ENCODE peak calls at places on chromosome 7, in six cellular contexts. One of them, this sample, is unnamed.

GRCh38 chr7:13682626-13683025 is 306.8 kb downstream of the ETV1 start:
- ATAC-seq in K562: no peak
- ATAC-seq in A549: no peak
- ATAC-seq in GM12878: no peak
- ATAC-seq in HepG2: no peak
- ATAC-seq in upper lobe of left lung: no peak
- ATAC-seq in this sample: no peak

GRCh38 chr7:138500892-138501291 is 40.8 kb downstream of the TRIM24 start:
- ATAC-seq in K562: no peak
- ATAC-seq in A549: no peak
- ATAC-seq in GM12878: no peak
- ATAC-seq in HepG2: peak; percentile 16
- ATAC-seq in upper lobe of left lung: no peak
- ATAC-seq in this sample: no peak

GRCh38 chr7:88546808-88547207 is 212.7 kb upstream of the ZNF804B start:
- ATAC-seq in K562: peak; percentile 98
- ATAC-seq in A549: no peak
- ATAC-seq in GM12878: peak; percentile 94
- ATAC-seq in HepG2: peak; percentile 96
- ATAC-seq in upper lobe of left lung: no peak
- ATAC-seq in this sample: no peak

GRCh38 chr7:41817386-41817785 is 114.5 kb upstream of the INHBA start:
- ATAC-seq in K562: no peak
- ATAC-seq in A549: no peak
- ATAC-seq in GM12878: peak; percentile 87
- ATAC-seq in HepG2: no peak
- ATAC-seq in upper lobe of left lung: no peak
- ATAC-seq in this sample: no peak

GRCh38 chr7:111639894-111640293 is 77.6 kb upstream of the IMMP2L start:
- ATAC-seq in K562: no peak
- ATAC-seq in A549: no peak
- ATAC-seq in GM12878: no peak
- ATAC-seq in HepG2: no peak
- ATAC-seq in upper lobe of left lung: peak; percentile 85
- ATAC-seq in this sample: peak; percentile 83

GRCh38 chr7:92639213-92639896 is 49.2 kb upstream of the FAM133B start:
- ATAC-seq in K562: no peak
- ATAC-seq in A549: no peak
- ATAC-seq in GM12878: no peak
- ATAC-seq in HepG2: no peak
- ATAC-seq in upper lobe of left lung: no peak
- ATAC-seq in this sample: no peak

GRCh38 chr7:132751282-132751647 is 175.0 kb upstream of the PLXNA4 start:
- ATAC-seq in K562: no peak
- ATAC-seq in A549: no peak
- ATAC-seq in GM12878: no peak
- ATAC-seq in HepG2: no peak
- ATAC-seq in upper lobe of left lung: no peak
- ATAC-seq in this sample: no peak

GRCh38 chr7:105648561-105649401 is 67.5 kb upstream of the EFCAB10 start:
- ATAC-seq in K562: peak; percentile 24
- ATAC-seq in A549: peak; percentile 58
- ATAC-seq in GM12878: no peak
- ATAC-seq in HepG2: peak; percentile 9
- ATAC-seq in upper lobe of left lung: no peak
- ATAC-seq in this sample: no peak

GRCh38 chr7:54823776-54824175 is 64.8 kb upstream of the SEC61G start:
- ATAC-seq in K562: no peak
- ATAC-seq in A549: no peak
- ATAC-seq in GM12878: no peak
- ATAC-seq in HepG2: no peak
- ATAC-seq in upper lobe of left lung: peak; percentile 90
- ATAC-seq in this sample: peak; percentile 72

GRCh38 chr7:20219446-20220292 is 2.5 kb upstream of the MACC1 start:
- ATAC-seq in K562: peak; percentile 86
- ATAC-seq in A549: peak; percentile 34
- ATAC-seq in GM12878: peak; percentile 72
- ATAC-seq in HepG2: peak; percentile 99
- ATAC-seq in upper lobe of left lung: peak; percentile 86
- ATAC-seq in this sample: peak; percentile 73

DNA sequence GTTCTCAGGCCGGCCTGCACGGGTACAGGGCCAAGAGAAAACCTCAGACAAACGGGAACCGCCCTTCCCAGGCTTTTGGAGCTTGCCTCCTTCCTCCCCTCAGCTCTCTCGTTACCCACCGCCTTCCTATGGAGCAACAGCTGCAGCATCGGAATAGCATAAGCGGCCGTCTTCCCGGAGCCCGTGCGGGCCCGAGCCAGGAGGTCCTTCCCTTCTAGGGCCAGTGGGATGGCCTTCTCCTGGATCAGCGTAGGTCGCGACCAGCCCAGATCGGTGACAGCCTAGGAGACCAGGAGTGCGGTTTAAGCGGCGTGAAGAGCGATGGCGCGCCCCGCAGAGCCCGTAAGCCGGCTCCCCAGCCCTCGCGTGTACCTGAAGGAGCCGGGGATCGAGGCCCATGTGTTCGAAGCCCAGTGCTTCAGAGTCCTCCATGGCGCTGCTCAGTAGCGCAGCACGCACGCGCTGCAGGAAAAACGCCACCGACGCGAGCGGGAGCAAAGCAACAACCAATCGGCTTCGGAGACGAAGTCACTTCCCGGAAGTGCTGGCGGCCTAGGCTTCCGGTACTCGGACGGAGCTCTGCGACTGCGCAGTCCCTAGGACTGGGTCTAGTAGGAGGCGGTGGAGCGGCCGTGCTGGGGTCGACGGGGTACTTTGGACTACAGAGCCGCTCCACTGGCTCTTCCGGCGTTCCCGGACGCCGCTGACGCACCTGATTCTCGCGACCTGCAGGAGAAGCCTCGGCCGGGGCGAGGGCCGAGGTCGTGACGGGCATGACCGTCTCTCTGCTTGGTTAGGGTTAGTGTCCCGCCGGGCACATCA is at the start of gene DDX56:
- ATAC-seq in K562: peak; percentile 98
- ATAC-seq in A549: peak; percentile 99
- ATAC-seq in GM12878: peak; percentile 97
- ATAC-seq in HepG2: peak; percentile 97
- ATAC-seq in upper lobe of left lung: peak; percentile 99
- ATAC-seq in this sample: peak; percentile 99
- TF ChIP-seq EP300 in K562: no peak
- TF ChIP-seq EP300 in A549: no peak
- TF ChIP-seq EP300 in GM12878: no peak
- TF ChIP-seq EP300 in HepG2: no peak
- TF ChIP-seq EP300 in upper lobe of left lung: no peak
- TF ChIP-seq EP300 in this sample: no peak

GRCh38 chr7:131211500-131211899 is 116.2 kb upstream of the MKLN1 start:
- ATAC-seq in K562: no peak
- ATAC-seq in A549: no peak
- ATAC-seq in GM12878: no peak
- ATAC-seq in HepG2: no peak
- ATAC-seq in upper lobe of left lung: no peak
- ATAC-seq in this sample: peak; percentile 62
- TF ChIP-seq EP300 in K562: no peak
- TF ChIP-seq EP300 in A549: no peak
- TF ChIP-seq EP300 in GM12878: no peak
- TF ChIP-seq EP300 in HepG2: no peak
- TF ChIP-seq EP300 in upper lobe of left lung: no peak
- TF ChIP-seq EP300 in this sample: no peak

DNA sequence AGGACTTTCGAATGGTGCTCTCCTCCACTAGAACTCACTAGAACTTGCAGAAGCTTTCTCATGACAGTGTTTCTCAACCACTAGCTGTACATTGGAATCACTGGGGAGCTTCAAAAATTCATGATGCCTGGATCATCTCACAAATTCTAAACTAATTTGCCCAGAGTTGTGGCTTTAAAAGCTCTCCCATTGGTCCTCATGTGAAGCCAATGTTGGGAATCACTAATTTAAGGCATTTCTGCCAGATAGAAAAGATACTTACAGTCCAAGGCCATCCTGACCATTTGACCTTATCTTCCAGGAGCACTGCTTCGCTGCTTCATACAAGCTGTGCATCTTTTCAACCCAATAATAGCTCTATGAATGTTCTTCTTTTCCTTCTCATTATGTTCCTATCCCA is 12.8 kb downstream of the OR2AE1 start:
- ATAC-seq in K562: no peak
- ATAC-seq in A549: no peak
- ATAC-seq in GM12878: no peak
- ATAC-seq in HepG2: no peak
- ATAC-seq in upper lobe of left lung: no peak
- ATAC-seq in this sample: no peak
- TF ChIP-seq EP300 in K562: no peak
- TF ChIP-seq EP300 in A549: no peak
- TF ChIP-seq EP300 in GM12878: no peak
- TF ChIP-seq EP300 in HepG2: no peak
- TF ChIP-seq EP300 in upper lobe of left lung: no peak
- TF ChIP-seq EP300 in this sample: no peak

GRCh38 chr7:71683382-71683781 is 551.4 kb downstream of the GALNT17 start:
- ATAC-seq in K562: no peak
- ATAC-seq in A549: no peak
- ATAC-seq in GM12878: no peak
- ATAC-seq in HepG2: no peak
- ATAC-seq in upper lobe of left lung: no peak
- ATAC-seq in this sample: no peak

GRCh38 chr7:71687831-71688599 is 556.1 kb downstream of the GALNT17 start:
- ATAC-seq in K562: no peak
- ATAC-seq in A549: no peak
- ATAC-seq in GM12878: no peak
- ATAC-seq in HepG2: no peak
- ATAC-seq in upper lobe of left lung: no peak
- ATAC-seq in this sample: no peak

GRCh38 chr7:71679480-71679879 is 547.5 kb downstream of the GALNT17 start:
- ATAC-seq in K562: no peak
- ATAC-seq in A549: no peak
- ATAC-seq in GM12878: no peak
- ATAC-seq in HepG2: no peak
- ATAC-seq in upper lobe of left lung: no peak
- ATAC-seq in this sample: no peak

GRCh38 chr7:71682181-71682580 is 550.2 kb downstream of the GALNT17 start:
- ATAC-seq in K562: no peak
- ATAC-seq in A549: no peak
- ATAC-seq in GM12878: no peak
- ATAC-seq in HepG2: no peak
- ATAC-seq in upper lobe of left lung: no peak
- ATAC-seq in this sample: no peak

DNA sequence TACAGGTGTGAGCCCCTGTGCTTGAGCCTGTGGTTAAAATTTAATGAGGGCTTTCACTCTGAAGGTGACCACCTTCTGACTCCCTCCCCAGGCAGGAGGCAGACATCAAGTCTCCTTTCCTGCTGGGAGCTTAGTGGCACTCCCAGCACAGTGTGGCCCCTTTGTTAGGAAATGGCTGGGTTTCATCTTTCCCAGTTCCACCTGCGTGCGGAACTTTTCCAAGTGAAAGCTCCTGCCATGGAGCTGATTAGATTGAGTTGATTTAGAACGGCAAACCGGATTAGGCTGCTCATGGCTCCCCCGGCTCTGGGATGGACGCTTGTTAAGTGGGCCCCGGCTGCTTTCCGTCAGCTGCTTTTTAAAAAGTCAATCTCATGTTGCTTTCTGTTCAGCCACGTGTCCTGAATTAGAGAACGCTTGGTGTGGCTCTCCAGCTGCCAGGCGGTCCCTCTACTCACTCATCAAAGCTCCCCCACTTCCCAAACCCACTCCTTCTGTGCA is 550.9 kb downstream of the GALNT17 start:
- ATAC-seq in K562: no peak
- ATAC-seq in A549: no peak
- ATAC-seq in GM12878: no peak
- ATAC-seq in HepG2: no peak
- ATAC-seq in upper lobe of left lung: peak; percentile 9
- ATAC-seq in this sample: no peak
- TF ChIP-seq EP300 in K562: no peak
- TF ChIP-seq EP300 in A549: no peak
- TF ChIP-seq EP300 in GM12878: no peak
- TF ChIP-seq EP300 in HepG2: no peak
- TF ChIP-seq EP300 in upper lobe of left lung: no peak
- TF ChIP-seq EP300 in this sample: no peak

DNA sequence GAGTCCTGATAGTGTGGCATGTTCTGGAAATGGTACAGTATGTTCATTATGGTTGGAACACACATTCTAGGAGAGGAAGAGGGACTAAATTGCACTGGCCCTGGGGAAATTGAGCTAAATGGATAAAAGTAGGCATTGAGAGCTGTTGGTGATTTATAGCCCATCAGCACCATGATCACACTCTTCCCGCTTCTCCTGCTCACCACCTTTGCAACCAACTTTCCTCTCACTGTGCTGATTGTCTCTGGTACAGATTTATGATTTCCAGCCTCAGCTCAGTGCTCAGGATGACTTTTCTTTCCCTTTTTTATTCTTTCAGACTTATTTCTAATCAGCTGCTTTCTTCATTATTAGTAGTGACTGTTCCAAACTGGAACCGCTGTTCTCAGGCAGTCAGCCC is 51.3 kb upstream of the RPA3 start:
- ATAC-seq in K562: no peak
- ATAC-seq in A549: no peak
- ATAC-seq in GM12878: no peak
- ATAC-seq in HepG2: no peak
- ATAC-seq in upper lobe of left lung: no peak
- ATAC-seq in this sample: no peak
- TF ChIP-seq EP300 in K562: no peak
- TF ChIP-seq EP300 in A549: no peak
- TF ChIP-seq EP300 in GM12878: no peak
- TF ChIP-seq EP300 in HepG2: no peak
- TF ChIP-seq EP300 in upper lobe of left lung: no peak
- TF ChIP-seq EP300 in this sample: no peak

GRCh38 chr7:143126146-143126545 is 5.7 kb upstream of the PIP start:
- ATAC-seq in K562: no peak
- ATAC-seq in A549: peak; percentile 76
- ATAC-seq in GM12878: no peak
- ATAC-seq in HepG2: no peak
- ATAC-seq in upper lobe of left lung: peak; percentile 71
- ATAC-seq in this sample: no peak

GRCh38 chr7:143117395-143117794 is 14.5 kb upstream of the PIP start:
- ATAC-seq in K562: no peak
- ATAC-seq in A549: no peak
- ATAC-seq in GM12878: no peak
- ATAC-seq in HepG2: no peak
- ATAC-seq in upper lobe of left lung: no peak
- ATAC-seq in this sample: no peak

GRCh38 chr7:143120696-143121405 is 11.0 kb upstream of the PIP start:
- ATAC-seq in K562: no peak
- ATAC-seq in A549: no peak
- ATAC-seq in GM12878: no peak
- ATAC-seq in HepG2: no peak
- ATAC-seq in upper lobe of left lung: no peak
- ATAC-seq in this sample: no peak
- TF ChIP-seq EP300 in K562: no peak
- TF ChIP-seq EP300 in A549: no peak
- TF ChIP-seq EP300 in GM12878: no peak
- TF ChIP-seq EP300 in HepG2: no peak
- TF ChIP-seq EP300 in upper lobe of left lung: no peak
- TF ChIP-seq EP300 in this sample: no peak